ENCODE peak calls at places on chromosomes 12 and 14, in four cellular contexts. N, D, R and Q are unnamed samples.

GRCh38 chr12:91980345-91980744 is 165.3 kb downstream of the BTG1 start:
- DNase-seq in N (no peak), D (no peak), R (no peak), Q (no peak)

GRCh38 chr12:46504494-46504893 is 131.9 kb upstream of the SLC38A2 start:
- DNase-seq in N (no peak), D (no peak), R (no peak), Q (no peak)

GRCh38 chr12:171276-171675 is 42.7 kb downstream of the SLC6A12 start:
- DNase-seq in N (no peak), D (no peak), R (no peak), Q (no peak)

GRCh38 chr14:69559581-69560011 is 15.1 kb downstream of the CCDC177 start:
- DNase-seq in N (no peak), D (no peak), R (no peak), Q (no peak)

GRCh38 chr12:80745851-80746250 is 29.1 kb downstream of the MYF5 start:
- DNase-seq in N (no peak), D (no peak), R (no peak), Q (no peak)

GRCh38 chr12:62813031-62813829 is 121.7 kb downstream of the PPM1H start:
- DNase-seq in N (peak), D (peak), R (peak), Q (peak)

GRCh38 chr14:23639891-23640523 is 3.8 kb downstream of the DHRS2 start:
- DNase-seq in N (no peak), D (no peak), R (no peak), Q (no peak)

GRCh38 chr12:117692512-117692911 is 276.3 kb downstream of the KSR2 start:
- DNase-seq in N (no peak), D (no peak), R (no peak), Q (no peak)

GRCh38 chr12:607541-608001 is 55.7 kb downstream of the NINJ2 start:
- DNase-seq in N (no peak), D (peak), R (no peak), Q (peak)

GRCh38 chr14:65290830-65291229 is 121.7 kb upstream of the FUT8 start:
- DNase-seq in N (no peak), D (no peak), R (no peak), Q (no peak)

GRCh38 chr14:39050389-39050788 is 52.6 kb downstream of the SEC23A start:
- DNase-seq in N (no peak), D (peak), R (no peak), Q (no peak)

GRCh38 chr14:89378119-89378518 is 38.9 kb downstream of the FOXN3 start:
- DNase-seq in N (no peak), D (peak), R (peak), Q (no peak)

GRCh38 chr12:12520278-12520677 is 42.4 kb downstream of the DUSP16 start:
- DNase-seq in N (no peak), D (no peak), R (no peak), Q (no peak)

GRCh38 chr14:32588448-32589320 is 259.6 kb downstream of the AKAP6 start:
- DNase-seq in N (peak), D (no peak), R (no peak), Q (no peak)

GRCh38 chr12:107917912-107918800 is 143.7 kb downstream of the ASCL4 start:
- DNase-seq in N (peak), D (no peak), R (no peak), Q (no peak)

GRCh38 chr14:24959791-24960331 is 90.1 kb downstream of the STXBP6 start:
- DNase-seq in N (no peak), D (no peak), R (no peak), Q (no peak)

GRCh38 chr12:116430911-116431565 is 128.1 kb upstream of the MAP1LC3B2 start:
- DNase-seq in N (no peak), D (no peak), R (no peak), Q (no peak)

GRCh38 chr12:105368047-105368646 is 37.7 kb downstream of the C12orf75 start:
- DNase-seq in N (no peak), D (no peak), R (no peak), Q (no peak)

GRCh38 chr12:105363890-105364289 is 33.4 kb downstream of the C12orf75 start:
- DNase-seq in N (no peak), D (no peak), R (no peak), Q (no peak)

GRCh38 chr12:105365231-105365630 is 34.7 kb downstream of the C12orf75 start:
- DNase-seq in N (no peak), D (no peak), R (no peak), Q (no peak)

GRCh38 chr12:105369014-105369413 is 38.5 kb downstream of the C12orf75 start:
- DNase-seq in N (no peak), D (no peak), R (no peak), Q (no peak)
- H3K27ac ChIP-seq in N (no peak), D (no peak), R (no peak), Q (no peak)

GRCh38 chr14:94394594-94395305 is 6.3 kb upstream of the SERPINA1 start:
- DNase-seq in N (no peak), D (peak), R (no peak), Q (peak)
- TF ChIP-seq CTCF in N (no peak), D (no peak), R (no peak), Q (no peak)

GRCh38 chr14:56868660-56869059 is 58.4 kb upstream of the OTX2 start:
- DNase-seq in N (no peak), D (no peak), R (no peak), Q (no peak)
- H3K27ac ChIP-seq in N (no peak), D (no peak), R (no peak), Q (no peak)

DNA sequence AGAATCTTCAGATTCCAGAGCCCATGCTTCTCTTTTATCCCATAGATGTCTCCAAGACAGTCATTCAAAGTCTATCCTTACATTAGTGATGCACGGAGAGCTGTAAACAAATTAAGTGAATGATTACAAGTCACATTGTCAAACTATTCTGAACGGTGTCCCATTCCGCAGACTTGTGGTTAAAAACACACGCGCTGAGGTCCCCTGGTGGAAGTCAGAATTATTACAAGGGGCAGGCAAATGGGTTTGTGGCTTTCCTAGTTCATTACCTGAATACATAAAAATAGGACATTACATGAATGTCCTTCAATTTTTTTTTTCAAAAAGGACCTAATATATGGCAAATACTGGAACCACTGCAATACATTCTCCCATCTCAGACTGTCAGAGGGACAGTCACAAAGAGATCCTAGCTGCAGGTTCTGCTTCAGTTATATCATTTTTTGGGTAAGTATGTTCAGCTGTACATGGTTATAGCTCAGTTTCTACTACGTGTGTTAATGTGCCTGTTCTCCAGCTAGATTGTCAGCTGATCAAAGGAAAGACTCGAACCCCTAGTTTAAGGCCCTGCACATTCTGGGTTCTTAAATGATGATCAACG is 53.1 kb upstream of the STON2 start:
- DNase-seq in N (peak), D (peak), R (peak), Q (peak)
- TF ChIP-seq CTCF in N (peak), D (peak), R (peak), Q (peak)

GRCh38 chr12:33116284-33116683 is 219.7 kb upstream of the PKP2 start:
- DNase-seq in N (peak), D (no peak), R (no peak), Q (no peak)
- H3K27ac ChIP-seq in N (no peak), D (no peak), R (no peak), Q (no peak)

DNA sequence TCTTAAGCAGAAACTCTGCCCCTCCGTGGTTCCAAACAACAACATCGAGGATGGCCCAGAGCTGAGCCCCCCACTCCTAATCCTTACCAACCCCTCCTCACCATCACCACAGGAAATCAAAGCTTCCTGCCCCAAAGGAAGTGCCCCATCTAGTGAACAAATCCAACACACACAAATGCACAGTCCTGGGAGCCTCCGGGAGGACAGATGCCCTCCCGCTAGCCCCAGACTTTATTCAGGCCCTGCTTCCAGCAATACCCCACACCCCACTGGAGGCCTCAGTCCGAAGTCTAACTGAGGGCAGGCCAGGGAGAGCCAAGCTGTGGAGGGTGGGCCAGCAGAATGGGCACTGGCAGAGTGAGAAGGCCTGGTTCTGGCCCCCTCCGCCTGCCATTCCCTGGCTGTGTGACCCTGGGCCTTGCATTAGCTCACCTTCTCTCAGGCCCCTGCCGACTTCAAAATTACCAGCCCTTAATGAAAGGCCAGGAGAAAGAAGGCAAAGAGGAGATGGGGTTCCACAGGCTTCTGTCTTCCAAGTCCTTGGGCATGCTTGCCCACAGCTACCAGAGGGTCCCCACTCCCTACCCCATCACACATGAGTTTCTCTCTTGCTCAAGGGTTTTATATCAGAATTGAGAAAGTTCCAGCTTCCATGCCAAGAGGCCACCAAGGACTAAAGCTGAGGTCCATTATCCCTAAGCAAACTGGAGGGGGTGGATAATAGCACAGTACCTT is 2.3 kb downstream of the HDAC7 start:
- DNase-seq in N (no peak), D (peak), R (no peak), Q (no peak)
- TF ChIP-seq CTCF in N (peak), D (peak), R (no peak), Q (peak)

GRCh38 chr14:31339743-31340142 is 80.6 kb downstream of the HEATR5A start:
- DNase-seq in N (no peak), D (no peak), R (no peak), Q (no peak)

GRCh38 chr14:31336646-31337045 is 83.7 kb downstream of the HEATR5A start:
- DNase-seq in N (no peak), D (no peak), R (no peak), Q (no peak)

GRCh38 chr14:31340297-31341063 is 79.9 kb downstream of the HEATR5A start:
- DNase-seq in N (no peak), D (no peak), R (no peak), Q (no peak)

GRCh38 chr14:31341280-31341679 is 79.1 kb downstream of the HEATR5A start:
- DNase-seq in N (no peak), D (no peak), R (no peak), Q (no peak)

GRCh38 chr14:31337331-31337730 is 83.0 kb downstream of the HEATR5A start:
- DNase-seq in N (no peak), D (no peak), R (no peak), Q (no peak)
- H3K27ac ChIP-seq in N (no peak), D (no peak), R (no peak), Q (no peak)